ENCODE peak calls at places on chromosomes 13 and 19, in four cellular contexts. B is fibroblast of lung, Q is GM23338, N is PC-9. L is an unnamed sample.

GRCh38 chr13:74661851-74662250 is 527.6 kb upstream of the KLF12 start:
- DNase-seq in B (no peak), N (no peak), Q (no peak), L (no peak)

GRCh38 chr19:19418548-19419260 is 13.2 kb downstream of the GATAD2A start:
- DNase-seq in B (peak; percentile 44), N (no peak), Q (no peak), L (peak; percentile 27)

GRCh38 chr19:29942404-29943261 is 594 bp downstream of the URI1 start:
- DNase-seq in B (peak; percentile 36), N (no peak), Q (peak; percentile 71), L (peak; percentile 85)

GRCh38 chr19:9720541-9720940 is 45.6 kb upstream of the ZNF562 start:
- DNase-seq in N (no peak), B (no peak), Q (peak; percentile 16), L (no peak)

GRCh38 chr19:10817291-10818038 is 18.5 kb downstream of the TMED1 start:
- DNase-seq in Q (peak; percentile 24), N (no peak), B (peak; percentile 90), L (no peak)

GRCh38 chr19:54128441-54128725 is 9.2 kb upstream of the CNOT3 start:
- DNase-seq in N (no peak), B (no peak), Q (no peak), L (no peak)

GRCh38 chr19:1245884-1246816 is 2.2 kb upstream of the MIDN start:
- DNase-seq in Q (no peak), N (no peak), B (no peak), L (no peak)

GRCh38 chr13:88919970-88920628 is 1248.9 kb downstream of the SLITRK5 start:
- DNase-seq in B (no peak), N (no peak), Q (no peak), L (peak; percentile 79)

GRCh38 chr19:39362682-39363657 is 20.7 kb downstream of the SAMD4B start:
- DNase-seq in N (peak; percentile 45), B (peak; percentile 79), Q (no peak), L (no peak)

GRCh38 chr13:40670307-40670706 is 3.9 kb upstream of the FOXO1 start:
- DNase-seq in B (no peak), N (no peak), Q (no peak), L (no peak)

GRCh38 chr19:49132974-49133609 is 13.7 kb downstream of the PPFIA3 start:
- DNase-seq in Q (peak; percentile 84), B (no peak), N (peak; percentile 11), L (no peak)

GRCh38 chr19:16899566-16900075 is 10.8 kb downstream of the F2RL3 start:
- DNase-seq in B (no peak), Q (peak; percentile 73), N (peak; percentile 45), L (no peak)

GRCh38 chr19:12791345-12792047 is at the start of gene JUNB:
- DNase-seq in Q (peak; percentile 87), N (peak; percentile 89), B (peak; percentile 94), L (peak; percentile 95)

GRCh38 chr13:44243198-44243852 is 130.3 kb upstream of the SERP2 start:
- DNase-seq in Q (peak; percentile 81), B (peak; percentile 96), N (peak; percentile 88), L (peak; percentile 88)

GRCh38 chr19:46620716-46621115 is 4.2 kb downstream of the PTGIR start:
- DNase-seq in N (no peak), Q (no peak), B (peak; percentile 76), L (no peak)

GRCh38 chr19:4511300-4512054 is 6.8 kb downstream of the PLIN4 start:
- DNase-seq in Q (no peak), B (no peak), N (no peak), L (no peak)

GRCh38 chr13:35552172-35552844 is 75.8 kb upstream of the MAB21L1 start:
- DNase-seq in B (peak; percentile 82), Q (no peak), N (peak; percentile 79), L (no peak)

GRCh38 chr13:55199132-55199531 is 1941.6 kb upstream of the PRR20A start:
- DNase-seq in Q (peak; percentile 11), B (no peak), N (no peak), L (no peak)

GRCh38 chr13:102721800-102722231 is 27.0 kb upstream of the METTL21C start:
- DNase-seq in Q (no peak), N (no peak), B (peak; percentile 8), L (no peak)

GRCh38 chr19:41734585-41734984 is 20.7 kb upstream of the CEACAM6 start:
- DNase-seq in Q (no peak), N (peak; percentile 98), B (no peak), L (no peak)

GRCh38 chr19:7982651-7983099 is 22.8 kb downstream of the ELAVL1 start:
- DNase-seq in Q (no peak), N (no peak), B (no peak), L (no peak)

GRCh38 chr19:1247747-1248453 is 483 bp upstream of the MIDN start:
- DNase-seq in Q (peak; percentile 83), N (peak; percentile 77), B (peak; percentile 71), L (no peak)

GRCh38 chr13:108269601-108270328 is at the start of gene TNFSF13B:
- DNase-seq in Q (peak; percentile 71), B (peak; percentile 11), N (no peak), L (no peak)

GRCh38 chr13:22903925-22904324 is 276.9 kb upstream of the SGCG start:
- DNase-seq in Q (no peak), B (no peak), N (no peak), L (no peak)

GRCh38 chr13:68173111-68173510 is 943.0 kb upstream of the PCDH9 start:
- DNase-seq in Q (no peak), B (peak; percentile 79), N (no peak), L (no peak)

GRCh38 chr13:23321534-23322241 is 111.8 kb downstream of the SACS start:
- DNase-seq in B (peak; percentile 98), N (no peak), Q (no peak), L (no peak)

GRCh38 chr13:100610399-100611347 is 22.1 kb upstream of the GGACT start:
- DNase-seq in B (no peak), Q (no peak), N (no peak), L (no peak)

GRCh38 chr13:23289917-23290357 is 109.2 kb downstream of the SGCG start:
- DNase-seq in B (peak; percentile 45), Q (no peak), N (no peak), L (no peak)

GRCh38 chr19:29873024-29873800 is 61.4 kb downstream of the CCNE1 start:
- DNase-seq in Q (peak; percentile 81), B (peak; percentile 7), N (no peak), L (peak; percentile 43)

GRCh38 chr13:39968646-39969475 is 313.4 kb downstream of the COG6 start:
- DNase-seq in Q (no peak), N (no peak), B (no peak), L (no peak)

GRCh38 chr13:89784161-89784809 is 1563.2 kb upstream of the MIR17HG start:
- DNase-seq in N (no peak), Q (no peak), B (no peak), L (no peak)

GRCh38 chr19:27580906-27581305 is 1632.0 kb downstream of the UQCRFS1 start:
- DNase-seq in N (no peak), B (no peak), Q (no peak), L (no peak)

GRCh38 chr13:99299545-99300341 is 7.5 kb downstream of the GPR183 start:
- DNase-seq in Q (peak; percentile 40), N (no peak), B (no peak), L (no peak)

GRCh38 chr13:98570929-98571372 is 6.0 kb downstream of the STK24 start:
- DNase-seq in B (peak; percentile 45), Q (no peak), N (peak; percentile 98), L (peak; percentile 56)

GRCh38 chr13:111263566-111263965 is 56.9 kb upstream of the TEX29 start:
- DNase-seq in B (no peak), Q (no peak), N (no peak), L (no peak)

GRCh38 chr13:55155046-55155445 is 1985.7 kb upstream of the PRR20A start:
- DNase-seq in N (no peak), Q (no peak), B (no peak), L (no peak)

GRCh38 chr19:56720281-56720680 is 48.7 kb upstream of the ZNF835 start:
- DNase-seq in Q (no peak), N (no peak), B (no peak), L (no peak)

GRCh38 chr13:99015606-99016520 is 38.0 kb upstream of the DOCK9 start:
- DNase-seq in Q (no peak), B (no peak), N (no peak), L (peak; percentile 59)

GRCh38 chr19:45881909-45882528 is 3.9 kb downstream of the IRF2BP1 start:
- DNase-seq in Q (peak; percentile 76), B (no peak), N (no peak), L (no peak)

GRCh38 chr13:59478908-59479307 is 684.8 kb downstream of the DIAPH3 start:
- DNase-seq in Q (peak; percentile 29), B (no peak), N (no peak), L (no peak)

GRCh38 chr19:15417699-15418098 is 1.1 kb downstream of the AKAP8L start:
- DNase-seq in B (peak; percentile 56), Q (no peak), N (no peak), L (no peak)

GRCh38 chr19:15418112-15418587 is 638 bp downstream of the AKAP8L start:
- DNase-seq in Q (no peak), N (no peak), B (peak; percentile 36), L (no peak)

GRCh38 chr19:15418588-15419412 is at the start of gene AKAP8L:
- DNase-seq in N (peak; percentile 100), Q (peak; percentile 100), B (peak; percentile 100), L (peak; percentile 100)

GRCh38 chr19:15412832-15413231 is 6.0 kb downstream of the AKAP8L start:
- DNase-seq in Q (no peak), B (no peak), N (no peak), L (no peak)
- H3K27ac ChIP-seq in Q (no peak overlapping the region), B (no peak overlapping the region), N (no peak overlapping the region), L (no peak overlapping the region)

GRCh38 chr13:27969866-27970229 is 733 bp upstream of the CDX2 start:
- DNase-seq in B (no peak), N (no peak), Q (no peak), L (no peak)

GRCh38 chr13:27971776-27972618 is 2.9 kb upstream of the CDX2 start:
- DNase-seq in B (no peak), Q (no peak), N (no peak), L (no peak)

GRCh38 chr13:27969073-27969865 is at the start of gene CDX2:
- DNase-seq in N (no peak), B (no peak), Q (peak; percentile 87), L (no peak)

GRCh38 chr13:27971236-27971645 is 2.1 kb upstream of the CDX2 start:
- DNase-seq in N (no peak), B (no peak), Q (peak; percentile 95), L (no peak)

GRCh38 chr13:27970382-27971235 is 1.5 kb upstream of the CDX2 start:
- DNase-seq in N (no peak), Q (no peak), B (no peak), L (no peak)
- TF ChIP-seq EZH2 in N (no peak), Q (peak; percentile 66), B (no peak), L (no peak)

GRCh38 chr13:73610799-73611592 is 523.2 kb downstream of the KLF12 start:
- DNase-seq in B (no peak), N (peak; percentile 46), Q (no peak), L (no peak)
- H3K27ac ChIP-seq in B (no peak overlapping the region), N (no peak overlapping the region), Q (no peak overlapping the region), L (no peak overlapping the region)

GRCh38 chr19:35098413-35099049 is 17.1 kb upstream of the FXYD3 start:
- DNase-seq in N (no peak), Q (no peak), B (no peak), L (no peak)
- TF ChIP-seq EZH2 in N (no peak), Q (no peak), B (no peak), L (no peak)

L was measured in DND-41.